ENCODE peak calls at places on chromosomes 5 and 9, in five cellular contexts. S is IMR-90, D is brain microvascular endothelial cell, Y is hepatocyte, P is PC-3. K is an unnamed sample.

GRCh38 chr9:75233011-75233410 is 144.7 kb downstream of the OSTF1 start:
- DNase-seq in S (no peak), D (peak), Y (no peak), P (no peak), K (peak)

GRCh38 chr9:95080961-95081658 is 236.4 kb downstream of the FANCC start:
- DNase-seq in S (no peak), D (no peak), Y (no peak), P (no peak), K (no peak)

GRCh38 chr5:2761921-2762488 is 10.5 kb upstream of the IRX2 start:
- DNase-seq in S (no peak), D (no peak), Y (no peak), P (no peak), K (no peak)

GRCh38 chr5:59829389-59829788 is 64.1 kb downstream of the PDE4D start:
- DNase-seq in S (peak), D (peak), Y (no peak), P (no peak), K (no peak)

GRCh38 chr5:59745422-59745863 is 148.1 kb downstream of the PDE4D start:
- DNase-seq in S (peak), D (peak), Y (peak), P (peak), K (peak)

GRCh38 chr9:85876628-85877027 is 64.3 kb upstream of the NAA35 start:
- DNase-seq in S (no peak), D (no peak), Y (peak), P (no peak), K (no peak)

GRCh38 chr5:154892370-154892771 is 33.9 kb downstream of the CNOT8 start:
- DNase-seq in S (no peak), D (peak), Y (no peak), P (no peak), K (peak)

GRCh38 chr5:111353035-111353434 is 128.9 kb downstream of the CAMK4 start:
- DNase-seq in S (peak), D (no peak), Y (no peak), P (no peak), K (no peak)

GRCh38 chr5:178642351-178642909 is 15.6 kb upstream of the CLK4 start:
- DNase-seq in S (peak), D (peak), Y (peak), P (peak), K (peak)

GRCh38 chr5:139431706-139432105 is 7.6 kb downstream of the DNAJC18 start:
- DNase-seq in S (peak), D (no peak), Y (no peak), P (no peak), K (peak)

GRCh38 chr9:134570151-134570621 is 71.4 kb upstream of the COL5A1 start:
- DNase-seq in S (no peak), D (no peak), Y (peak), P (no peak), K (no peak)

GRCh38 chr9:7613931-7614330 is 185.6 kb downstream of the DMAC1 start:
- DNase-seq in S (no peak), D (no peak), Y (no peak), P (no peak), K (peak)

GRCh38 chr5:143085319-143085917 is 315.2 kb downstream of the ARHGAP26 start:
- DNase-seq in S (no peak), D (no peak), Y (peak), P (no peak), K (no peak)

GRCh38 chr5:159061186-159061796 is 38.4 kb downstream of the EBF1 start:
- DNase-seq in S (peak), D (peak), Y (no peak), P (no peak), K (peak)

GRCh38 chr9:13443380-13444271 is 164.1 kb upstream of the MPDZ start:
- DNase-seq in S (no peak), D (no peak), Y (no peak), P (no peak), K (no peak)

GRCh38 chr5:80041536-80041935 is 6.4 kb downstream of the THBS4 start:
- DNase-seq in S (no peak), D (no peak), Y (no peak), P (no peak), K (no peak)

GRCh38 chr9:89418882-89419641 is 78.9 kb downstream of the SEMA4D start:
- DNase-seq in S (no peak), D (no peak), Y (no peak), P (no peak), K (no peak)

GRCh38 chr9:131672451-131672850 is 67.4 kb downstream of the RAPGEF1 start:
- DNase-seq in S (no peak), D (no peak), Y (no peak), P (no peak), K (no peak)

GRCh38 chr5:59487838-59488729 is 405.4 kb downstream of the PDE4D start:
- DNase-seq in S (no peak), D (peak), Y (no peak), P (no peak), K (no peak)

GRCh38 chr9:8337834-8338233 is 538.3 kb upstream of the DMAC1 start:
- DNase-seq in S (no peak), D (no peak), Y (no peak), P (no peak), K (no peak)

GRCh38 chr5:122585111-122585415 is 189.8 kb upstream of the SNX2 start:
- DNase-seq in S (no peak), D (no peak), Y (no peak), P (no peak), K (no peak)

GRCh38 chr5:115551415-115551814 is 6.8 kb upstream of the FEM1C start:
- DNase-seq in S (no peak), D (peak), Y (peak), P (peak), K (peak)

GRCh38 chr5:156686816-156687215 is 163.3 kb upstream of the PPP1R2B start:
- DNase-seq in S (no peak), D (no peak), Y (no peak), P (no peak), K (no peak)

GRCh38 chr5:92922231-92922967 is 658.6 kb downstream of the NR2F1-AS1 start:
- DNase-seq in S (no peak), D (no peak), Y (no peak), P (no peak), K (no peak)

GRCh38 chr9:91026266-91026665 is 224.6 kb downstream of the SYK start:
- DNase-seq in S (no peak), D (no peak), Y (no peak), P (no peak), K (no peak)

GRCh38 chr5:77312411-77312810 is 101.9 kb downstream of the PDE8B start:
- DNase-seq in S (peak), D (peak), Y (no peak), P (peak), K (peak)

GRCh38 chr5:159262472-159262858 is 625 bp upstream of the UBLCP1 start:
- DNase-seq in S (peak), D (no peak), Y (no peak), P (peak), K (peak)

GRCh38 chr9:127014210-127014609 is 99.6 kb downstream of the RALGPS1 start:
- DNase-seq in S (peak), D (no peak), Y (peak), P (no peak), K (no peak)

GRCh38 chr5:1564182-1564748 is 40.5 kb upstream of the LPCAT1 start:
- DNase-seq in S (peak), D (peak), Y (no peak), P (peak), K (peak)

GRCh38 chr5:93595420-93596136 is 12.6 kb downstream of the NR2F1 start:
- DNase-seq in S (no peak), D (no peak), Y (no peak), P (no peak), K (no peak)

GRCh38 chr9:99253772-99254431 is 31.8 kb downstream of the SEC61B start:
- DNase-seq in S (no peak), D (no peak), Y (no peak), P (no peak), K (peak)

GRCh38 chr5:137395011-137395755 is 103.9 kb downstream of the SPOCK1 start:
- DNase-seq in S (peak), D (no peak), Y (no peak), P (peak), K (peak)

GRCh38 chr9:135515083-135515511 is 6.1 kb upstream of the LCN1 start:
- DNase-seq in S (no peak), D (no peak), Y (no peak), P (no peak), K (no peak)

GRCh38 chr5:171616002-171616780 is 169.4 kb upstream of the SMIM23 start:
- DNase-seq in S (no peak), D (no peak), Y (no peak), P (no peak), K (no peak)

GRCh38 chr5:25094219-25094618 is 449.4 kb upstream of the CDH10 start:
- DNase-seq in S (no peak), D (no peak), Y (no peak), P (no peak), K (no peak)

GRCh38 chr5:25090818-25091217 is 446.0 kb upstream of the CDH10 start:
- DNase-seq in S (no peak), D (no peak), Y (no peak), P (peak), K (no peak)

GRCh38 chr5:25095261-25095660 is 450.5 kb upstream of the CDH10 start:
- DNase-seq in S (no peak), D (no peak), Y (no peak), P (no peak), K (no peak)

GRCh38 chr5:25091917-25092316 is 447.1 kb upstream of the CDH10 start:
- DNase-seq in S (no peak), D (no peak), Y (no peak), P (peak), K (peak)

DNA sequence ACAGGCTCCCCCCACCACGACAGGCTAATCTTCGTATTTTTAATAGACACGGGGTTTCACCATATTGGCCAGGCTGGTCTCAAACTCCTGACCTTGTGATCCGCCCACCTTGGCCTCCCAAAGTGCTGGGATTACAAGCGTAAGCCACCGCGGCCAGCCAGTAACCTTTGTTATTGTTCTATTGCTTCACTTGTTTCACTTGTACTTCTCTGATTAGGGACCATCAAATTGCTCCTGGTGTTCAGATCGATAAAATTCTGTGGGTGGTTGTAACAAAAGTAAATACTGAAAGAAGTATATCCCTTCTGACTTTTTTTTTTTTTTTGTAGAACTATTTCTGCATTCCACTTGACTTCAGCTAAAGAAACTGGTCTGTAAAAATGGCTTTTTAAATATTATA is 445.5 kb upstream of the CDH10 start:
- DNase-seq in S (no peak), D (no peak), Y (no peak), P (no peak), K (no peak)
- TF ChIP-seq CTCF in S (no peak), D (no peak), Y (no peak), P (no peak), K (no peak)

DNA sequence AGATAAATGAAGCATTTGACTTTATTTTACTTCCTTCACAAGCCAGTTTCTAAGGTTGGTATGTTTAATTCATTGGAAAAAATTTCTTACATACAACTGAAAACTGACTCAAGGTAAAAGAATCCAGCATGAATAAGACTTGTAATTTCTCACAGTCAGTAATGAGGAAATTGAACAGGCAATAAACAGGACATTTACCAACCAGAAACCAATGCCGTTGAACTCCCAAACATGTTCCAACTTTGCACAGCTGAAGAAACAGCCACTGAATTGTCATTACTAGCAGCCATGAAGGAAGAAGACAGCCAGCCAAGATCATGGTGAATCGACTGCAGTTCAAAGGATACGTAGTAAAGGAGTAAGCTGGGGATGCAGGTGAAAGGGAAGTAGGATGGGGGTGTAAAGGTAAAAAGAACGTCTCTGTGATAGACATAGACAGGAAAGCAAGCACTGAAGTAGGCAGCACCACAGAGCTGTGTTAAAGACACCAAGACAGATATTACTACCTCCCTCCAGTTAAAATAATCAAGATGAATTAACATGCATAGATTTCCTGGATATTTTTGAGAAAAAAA is 21.3 kb upstream of the SLC12A2 start:
- DNase-seq in S (peak), D (no peak), Y (no peak), P (peak), K (peak)
- H3K4me3 ChIP-seq in S (no peak), D (no peak), Y (no peak), P (no peak), K (no peak)

GRCh38 chr5:177402271-177403043 is 2.0 kb upstream of the PFN3 start:
- DNase-seq in S (peak), D (no peak), Y (peak), P (peak), K (peak)
- TF ChIP-seq CTCF in S (peak), D (peak), Y (peak), P (peak), K (peak)

GRCh38 chr9:133032171-133032570 is 1.4 kb downstream of the GTF3C5 start:
- DNase-seq in S (no peak), D (no peak), Y (no peak), P (no peak), K (no peak)
- H3K4me3 ChIP-seq in S (no peak), D (no peak), Y (peak), P (peak), K (peak)

GRCh38 chr5:180470966-180471582 is 23.1 kb upstream of the CNOT6 start:
- DNase-seq in S (peak), D (no peak), Y (peak), P (peak), K (peak)
- TF ChIP-seq CTCF in S (peak), D (peak), Y (peak), P (peak), K (peak)

GRCh38 chr5:45162974-45163373 is 354.2 kb downstream of the MRPS30 start:
- DNase-seq in S (no peak), D (no peak), Y (peak), P (no peak), K (no peak)
- H3K4me3 ChIP-seq in S (no peak), D (no peak), Y (no peak), P (no peak), K (no peak)

GRCh38 chr5:34905564-34905963 is 9.7 kb downstream of the RAD1 start:
- DNase-seq in S (no peak), D (no peak), Y (no peak), P (peak), K (peak)
- TF ChIP-seq CTCF in S (peak), D (peak), Y (peak), P (peak), K (peak)

GRCh38 chr9:37575921-37576721 is at the start of gene FBXO10:
- DNase-seq in S (peak), D (peak), Y (peak), P (peak), K (peak)

GRCh38 chr9:37575511-37575914 is 667 bp downstream of the FBXO10 start:
- DNase-seq in S (no peak), D (no peak), Y (no peak), P (no peak), K (no peak)

GRCh38 chr9:37574996-37575395 is 1.2 kb downstream of the FBXO10 start:
- DNase-seq in S (peak), D (no peak), Y (no peak), P (no peak), K (no peak)

DNA sequence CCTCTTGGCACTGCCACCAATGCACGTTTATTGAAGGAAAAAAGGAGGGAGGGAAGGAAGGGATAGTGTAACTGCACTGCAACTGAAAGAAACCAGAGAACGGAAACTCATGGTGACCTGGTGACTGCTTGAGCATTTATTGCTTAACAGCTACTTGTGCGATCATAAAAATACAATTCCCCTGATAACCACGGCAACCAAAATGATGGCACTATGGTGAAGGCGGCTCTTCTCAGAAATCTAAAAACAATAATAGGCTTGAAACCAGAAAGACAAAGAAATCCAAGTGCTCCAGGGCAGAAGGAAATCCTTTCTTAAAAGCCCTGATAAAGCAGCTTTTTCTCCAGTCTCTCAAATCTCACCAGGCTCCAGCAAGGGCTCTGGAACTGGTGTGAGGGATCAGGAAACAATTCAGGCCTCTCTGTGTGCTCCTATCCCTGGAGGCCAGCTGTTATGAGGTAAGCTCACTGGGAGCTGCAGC is 1.9 kb downstream of the FBXO10 start:
- DNase-seq in S (peak), D (peak), Y (peak), P (no peak), K (no peak)
- H3K4me3 ChIP-seq in S (no peak), D (peak), Y (no peak), P (no peak), K (no peak)

K was measured in epithelial cell of esophagus.